ENCODE peak calls at places on chromosome 18, in six cellular contexts. One of them, this sample, is unnamed.

GRCh38 chr18:76450912-76451421 is 44.1 kb downstream of the ZNF516 start:
- DNase-seq in kidney epithelial cell: no peak
- DNase-seq in RWPE1: no peak
- DNase-seq in spleen: peak
- DNase-seq in fibroblast of lung: peak
- DNase-seq in tibial artery: peak
- DNase-seq in this sample: no peak

GRCh38 chr18:78130232-78131195 is 849.1 kb upstream of the SALL3 start:
- DNase-seq in kidney epithelial cell: no peak
- DNase-seq in RWPE1: no peak
- DNase-seq in spleen: no peak
- DNase-seq in fibroblast of lung: no peak
- DNase-seq in tibial artery: no peak
- DNase-seq in this sample: no peak

GRCh38 chr18:79586436-79587297 is 92.9 kb upstream of the CTDP1 start:
- DNase-seq in kidney epithelial cell: no peak
- DNase-seq in RWPE1: no peak
- DNase-seq in spleen: peak
- DNase-seq in fibroblast of lung: no peak
- DNase-seq in tibial artery: peak
- DNase-seq in this sample: no peak

GRCh38 chr18:11108956-11109355 is 40.4 kb downstream of the PIEZO2 start:
- DNase-seq in kidney epithelial cell: no peak
- DNase-seq in RWPE1: no peak
- DNase-seq in spleen: no peak
- DNase-seq in fibroblast of lung: no peak
- DNase-seq in tibial artery: no peak
- DNase-seq in this sample: no peak

GRCh38 chr18:75638597-75639467 is 211.3 kb upstream of the SMIM21 start:
- DNase-seq in kidney epithelial cell: no peak
- DNase-seq in RWPE1: no peak
- DNase-seq in spleen: no peak
- DNase-seq in fibroblast of lung: peak
- DNase-seq in tibial artery: no peak
- DNase-seq in this sample: no peak

GRCh38 chr18:50306944-50307343 is 19.5 kb upstream of the CXXC1 start:
- DNase-seq in kidney epithelial cell: no peak
- DNase-seq in RWPE1: no peak
- DNase-seq in spleen: no peak
- DNase-seq in fibroblast of lung: peak
- DNase-seq in tibial artery: no peak
- DNase-seq in this sample: no peak

GRCh38 chr18:14747513-14748474 is at the start of gene ANKRD30B:
- DNase-seq in kidney epithelial cell: no peak
- DNase-seq in RWPE1: no peak
- DNase-seq in spleen: no peak
- DNase-seq in fibroblast of lung: peak
- DNase-seq in tibial artery: no peak
- DNase-seq in this sample: no peak

GRCh38 chr18:38940863-38941531 is 1375.4 kb upstream of the CELF4 start:
- DNase-seq in kidney epithelial cell: peak
- DNase-seq in RWPE1: peak
- DNase-seq in spleen: no peak
- DNase-seq in fibroblast of lung: peak
- DNase-seq in tibial artery: no peak
- DNase-seq in this sample: no peak

GRCh38 chr18:56162316-56162715 is 476.1 kb downstream of the TXNL1 start:
- DNase-seq in kidney epithelial cell: no peak
- DNase-seq in RWPE1: no peak
- DNase-seq in spleen: no peak
- DNase-seq in fibroblast of lung: peak
- DNase-seq in tibial artery: no peak
- DNase-seq in this sample: no peak

GRCh38 chr18:42675810-42676209 is 439.7 kb downstream of the RIT2 start:
- DNase-seq in kidney epithelial cell: no peak
- DNase-seq in RWPE1: no peak
- DNase-seq in spleen: no peak
- DNase-seq in fibroblast of lung: no peak
- DNase-seq in tibial artery: no peak
- DNase-seq in this sample: no peak

GRCh38 chr18:8480506-8481328 is 128.5 kb upstream of the RAB12 start:
- DNase-seq in kidney epithelial cell: peak
- DNase-seq in RWPE1: peak
- DNase-seq in spleen: no peak
- DNase-seq in fibroblast of lung: peak
- DNase-seq in tibial artery: no peak
- DNase-seq in this sample: no peak

GRCh38 chr18:59579509-59579908 is 117.7 kb downstream of the CCBE1 start:
- DNase-seq in kidney epithelial cell: no peak
- DNase-seq in RWPE1: no peak
- DNase-seq in spleen: no peak
- DNase-seq in fibroblast of lung: no peak
- DNase-seq in tibial artery: no peak
- DNase-seq in this sample: no peak

GRCh38 chr18:22838639-22839487 is 94.3 kb upstream of the RBBP8 start:
- DNase-seq in kidney epithelial cell: no peak
- DNase-seq in RWPE1: no peak
- DNase-seq in spleen: no peak
- DNase-seq in fibroblast of lung: no peak
- DNase-seq in tibial artery: no peak
- DNase-seq in this sample: no peak

GRCh38 chr18:76490701-76491171 is 4.3 kb downstream of the ZNF516 start:
- DNase-seq in kidney epithelial cell: no peak
- DNase-seq in RWPE1: peak
- DNase-seq in spleen: peak
- DNase-seq in fibroblast of lung: no peak
- DNase-seq in tibial artery: no peak
- DNase-seq in this sample: peak

GRCh38 chr18:32848836-32849235 is 76.0 kb upstream of the KLHL14 start:
- DNase-seq in kidney epithelial cell: no peak
- DNase-seq in RWPE1: no peak
- DNase-seq in spleen: no peak
- DNase-seq in fibroblast of lung: no peak
- DNase-seq in tibial artery: no peak
- DNase-seq in this sample: no peak
- TF ChIP-seq CTCF in kidney epithelial cell: no peak
- TF ChIP-seq CTCF in RWPE1: no peak
- TF ChIP-seq CTCF in spleen: no peak
- TF ChIP-seq CTCF in fibroblast of lung: no peak
- TF ChIP-seq CTCF in tibial artery: no peak
- TF ChIP-seq CTCF in this sample: no peak

GRCh38 chr18:45008694-45009372 is 328.1 kb downstream of the SETBP1 start:
- DNase-seq in kidney epithelial cell: no peak
- DNase-seq in RWPE1: no peak
- DNase-seq in spleen: peak
- DNase-seq in fibroblast of lung: no peak
- DNase-seq in tibial artery: no peak
- DNase-seq in this sample: no peak
- TF ChIP-seq CTCF in kidney epithelial cell: no peak
- TF ChIP-seq CTCF in RWPE1: no peak
- TF ChIP-seq CTCF in spleen: no peak
- TF ChIP-seq CTCF in fibroblast of lung: no peak
- TF ChIP-seq CTCF in tibial artery: no peak
- TF ChIP-seq CTCF in this sample: no peak

GRCh38 chr18:3100498-3101132 is 87.7 kb upstream of the LPIN2 start:
- DNase-seq in kidney epithelial cell: no peak
- DNase-seq in RWPE1: no peak
- DNase-seq in spleen: no peak
- DNase-seq in fibroblast of lung: no peak
- DNase-seq in tibial artery: no peak
- DNase-seq in this sample: no peak
- TF ChIP-seq CTCF in kidney epithelial cell: no peak
- TF ChIP-seq CTCF in RWPE1: no peak
- TF ChIP-seq CTCF in spleen: no peak
- TF ChIP-seq CTCF in fibroblast of lung: no peak
- TF ChIP-seq CTCF in tibial artery: no peak
- TF ChIP-seq CTCF in this sample: no peak

DNA sequence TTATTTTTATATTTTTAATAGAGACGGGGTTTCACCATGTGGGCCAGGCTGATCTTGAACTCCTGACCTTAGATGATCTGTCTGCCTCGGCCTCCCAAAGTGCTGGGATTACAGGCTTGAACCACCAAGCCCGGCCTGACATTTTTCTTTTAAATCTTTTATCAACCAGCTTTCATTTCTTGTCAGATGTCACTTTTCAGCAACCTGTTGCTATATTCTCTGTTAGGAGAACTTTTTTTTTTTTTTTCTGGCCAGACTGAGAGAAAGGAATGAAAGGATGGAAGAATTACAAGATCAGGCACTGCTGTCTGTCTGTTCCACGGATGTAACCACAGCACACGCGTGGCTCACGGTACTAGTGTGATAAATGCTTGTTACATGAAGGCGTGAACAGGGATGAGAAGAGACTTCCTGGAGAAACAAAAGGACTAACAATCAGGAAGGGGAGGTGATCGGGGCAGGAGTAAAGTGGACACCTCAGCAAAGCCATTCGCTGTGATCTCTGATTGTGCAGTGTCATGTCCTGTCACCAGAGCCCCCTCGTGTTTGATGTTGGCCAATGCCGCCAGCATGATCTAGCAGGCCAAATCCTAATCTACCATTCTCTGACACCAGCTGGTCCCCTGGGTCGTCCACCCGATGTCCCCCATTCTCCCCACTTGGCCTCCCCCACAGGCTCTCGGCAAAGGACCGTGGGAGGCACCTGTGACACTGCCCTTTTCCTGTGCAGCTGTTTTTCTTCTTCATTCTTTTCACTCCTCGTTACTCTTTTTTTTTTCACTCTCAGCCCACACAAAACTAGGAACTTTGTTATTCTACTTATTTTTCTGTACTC is 146.6 kb downstream of the TGIF1 start:
- DNase-seq in kidney epithelial cell: no peak
- DNase-seq in RWPE1: no peak
- DNase-seq in spleen: peak
- DNase-seq in fibroblast of lung: peak
- DNase-seq in tibial artery: peak
- DNase-seq in this sample: peak
- TF ChIP-seq CTCF in kidney epithelial cell: peak
- TF ChIP-seq CTCF in RWPE1: no peak
- TF ChIP-seq CTCF in spleen: peak
- TF ChIP-seq CTCF in fibroblast of lung: peak
- TF ChIP-seq CTCF in tibial artery: no peak
- TF ChIP-seq CTCF in this sample: no peak

GRCh38 chr18:45713239-45713638 is 10.7 kb upstream of the SLC14A1 start:
- DNase-seq in kidney epithelial cell: no peak
- DNase-seq in RWPE1: no peak
- DNase-seq in spleen: no peak
- DNase-seq in fibroblast of lung: no peak
- DNase-seq in tibial artery: no peak
- DNase-seq in this sample: no peak
- TF ChIP-seq CTCF in kidney epithelial cell: no peak
- TF ChIP-seq CTCF in RWPE1: no peak
- TF ChIP-seq CTCF in spleen: no peak
- TF ChIP-seq CTCF in fibroblast of lung: no peak
- TF ChIP-seq CTCF in tibial artery: no peak
- TF ChIP-seq CTCF in this sample: no peak